ENCODE peak calls at places on chromosome 12, in four cellular contexts. One of them, this sample, is unnamed.

GRCh38 chr12:53430116-53430515 is 6.5 kb downstream of the AMHR2 start:
- DNase-seq in HepG2: no peak
- DNase-seq in K562: no peak
- DNase-seq in SK-N-SH: no peak
- DNase-seq in this sample: no peak

GRCh38 chr12:123063535-123063934 is 83.1 kb downstream of the ARL6IP4 start:
- DNase-seq in SK-N-SH: peak
- DNase-seq in K562: peak
- DNase-seq in HepG2: peak
- DNase-seq in this sample: peak

GRCh38 chr12:72511906-72512305 is 239.7 kb downstream of the TRHDE start:
- DNase-seq in HepG2: no peak
- DNase-seq in K562: no peak
- DNase-seq in SK-N-SH: no peak
- DNase-seq in this sample: no peak

GRCh38 chr12:79262938-79263337 is 398.4 kb downstream of the SYT1 start:
- DNase-seq in K562: no peak
- DNase-seq in HepG2: no peak
- DNase-seq in SK-N-SH: no peak
- DNase-seq in this sample: no peak

GRCh38 chr12:85504624-85505023 is 224.6 kb downstream of the ALX1 start:
- DNase-seq in HepG2: no peak
- DNase-seq in SK-N-SH: no peak
- DNase-seq in K562: no peak
- DNase-seq in this sample: no peak

GRCh38 chr12:11959117-11959823 is 111.5 kb upstream of the BCL2L14 start:
- DNase-seq in SK-N-SH: no peak
- DNase-seq in HepG2: peak
- DNase-seq in K562: no peak
- DNase-seq in this sample: no peak

GRCh38 chr12:118430516-118430915 is 54.2 kb downstream of the SUDS3 start:
- DNase-seq in HepG2: no peak
- DNase-seq in K562: no peak
- DNase-seq in SK-N-SH: no peak
- DNase-seq in this sample: no peak

GRCh38 chr12:10220398-10221077 is 7.9 kb downstream of the GABARAPL1 start:
- DNase-seq in SK-N-SH: no peak
- DNase-seq in K562: no peak
- DNase-seq in HepG2: no peak
- DNase-seq in this sample: no peak

GRCh38 chr12:43921666-43922337 is 85.9 kb downstream of the TMEM117 start:
- DNase-seq in HepG2: no peak
- DNase-seq in K562: no peak
- DNase-seq in SK-N-SH: no peak
- DNase-seq in this sample: no peak

GRCh38 chr12:67658486-67658885 is 9.9 kb downstream of the DYRK2 start:
- DNase-seq in K562: no peak
- DNase-seq in SK-N-SH: no peak
- DNase-seq in HepG2: no peak
- DNase-seq in this sample: no peak

GRCh38 chr12:86193931-86194330 is 62.3 kb downstream of the MGAT4C start:
- DNase-seq in HepG2: no peak
- DNase-seq in SK-N-SH: no peak
- DNase-seq in K562: no peak
- DNase-seq in this sample: no peak

GRCh38 chr12:67991158-67991557 is 1.9 kb downstream of the IFNG-AS1 start:
- DNase-seq in HepG2: no peak
- DNase-seq in K562: no peak
- DNase-seq in SK-N-SH: no peak
- DNase-seq in this sample: no peak

GRCh38 chr12:120453977-120454376 is 7.7 kb downstream of the GATC start:
- DNase-seq in SK-N-SH: peak
- DNase-seq in HepG2: peak
- DNase-seq in K562: peak
- DNase-seq in this sample: no peak

GRCh38 chr12:6699989-6700645 is 498 bp downstream of the PIANP start:
- DNase-seq in K562: peak
- DNase-seq in SK-N-SH: peak
- DNase-seq in HepG2: no peak
- DNase-seq in this sample: peak

GRCh38 chr12:44847888-44848770 is 28.0 kb downstream of the NELL2 start:
- DNase-seq in SK-N-SH: no peak
- DNase-seq in K562: no peak
- DNase-seq in HepG2: no peak
- DNase-seq in this sample: no peak

DNA sequence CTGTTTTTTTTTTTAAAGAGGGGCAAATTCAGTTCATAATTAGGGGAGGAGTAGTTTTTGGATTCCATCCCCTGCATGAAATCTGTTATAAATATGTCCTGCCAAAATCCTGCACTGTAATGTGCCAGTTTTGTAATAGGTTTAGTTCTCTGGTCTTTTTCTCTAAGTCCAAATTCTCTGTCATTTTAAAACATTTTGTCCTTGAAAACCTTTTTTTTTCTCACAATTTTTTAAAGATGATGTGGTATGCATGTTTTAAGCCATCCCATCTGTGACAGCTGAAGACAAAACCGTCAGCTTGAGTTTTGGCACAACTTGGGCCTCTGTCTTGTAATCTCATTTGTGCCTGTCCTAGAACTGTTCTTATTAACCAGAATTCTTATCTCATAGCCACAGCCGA is 610.2 kb upstream of the LMO3 start:
- DNase-seq in HepG2: no peak
- DNase-seq in SK-N-SH: no peak
- DNase-seq in K562: no peak
- DNase-seq in this sample: no peak
- TF ChIP-seq FOXJ3 in HepG2: no peak
- TF ChIP-seq FOXJ3 in SK-N-SH: no peak
- TF ChIP-seq FOXJ3 in K562: no peak
- TF ChIP-seq FOXJ3 in this sample: no peak

GRCh38 chr12:69136931-69137613 is 102.3 kb upstream of the CPSF6 start:
- DNase-seq in SK-N-SH: no peak
- DNase-seq in HepG2: no peak
- DNase-seq in K562: no peak
- DNase-seq in this sample: no peak
- TF ChIP-seq FOXJ3 in SK-N-SH: no peak
- TF ChIP-seq FOXJ3 in HepG2: no peak
- TF ChIP-seq FOXJ3 in K562: no peak
- TF ChIP-seq FOXJ3 in this sample: no peak

DNA sequence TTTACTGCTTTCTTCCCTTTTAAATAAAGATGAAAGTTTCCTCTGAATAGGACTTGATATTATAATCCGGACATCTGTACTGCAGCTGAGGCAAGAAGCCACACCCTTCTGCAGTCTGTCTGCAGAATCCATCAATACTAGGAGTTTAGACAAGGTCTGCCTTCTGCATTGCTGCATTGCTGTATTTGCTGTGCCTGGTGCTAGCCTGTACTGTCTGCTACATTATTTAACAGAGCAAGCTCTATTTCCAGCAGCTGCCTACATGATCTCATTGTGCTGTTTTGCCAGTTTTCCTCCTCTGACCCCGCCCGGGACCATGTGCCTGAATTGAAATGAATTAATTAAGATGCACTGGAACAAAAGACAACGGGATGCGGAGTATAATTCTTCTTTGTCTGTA is 1.7 kb downstream of the TUBA1A start:
- DNase-seq in SK-N-SH: peak
- DNase-seq in K562: no peak
- DNase-seq in HepG2: no peak
- DNase-seq in this sample: no peak
- TF ChIP-seq FOXJ3 in SK-N-SH: no peak
- TF ChIP-seq FOXJ3 in K562: no peak
- TF ChIP-seq FOXJ3 in HepG2: no peak
- TF ChIP-seq FOXJ3 in this sample: no peak

GRCh38 chr12:76374395-76375020 is 26.3 kb upstream of the BBS10 start:
- DNase-seq in K562: no peak
- DNase-seq in HepG2: no peak
- DNase-seq in SK-N-SH: no peak
- DNase-seq in this sample: no peak

GRCh38 chr12:76375470-76375869 is 27.3 kb upstream of the BBS10 start:
- DNase-seq in HepG2: peak
- DNase-seq in SK-N-SH: no peak
- DNase-seq in K562: no peak
- DNase-seq in this sample: no peak

GRCh38 chr12:76379261-76379660 is 31.0 kb upstream of the BBS10 start:
- DNase-seq in HepG2: no peak
- DNase-seq in K562: no peak
- DNase-seq in SK-N-SH: no peak
- DNase-seq in this sample: no peak

GRCh38 chr12:76375939-76376338 is 27.7 kb upstream of the BBS10 start:
- DNase-seq in HepG2: peak
- DNase-seq in SK-N-SH: no peak
- DNase-seq in K562: no peak
- DNase-seq in this sample: no peak
- TF ChIP-seq FOXJ3 in HepG2: no peak
- TF ChIP-seq FOXJ3 in SK-N-SH: no peak
- TF ChIP-seq FOXJ3 in K562: no peak
- TF ChIP-seq FOXJ3 in this sample: no peak

DNA sequence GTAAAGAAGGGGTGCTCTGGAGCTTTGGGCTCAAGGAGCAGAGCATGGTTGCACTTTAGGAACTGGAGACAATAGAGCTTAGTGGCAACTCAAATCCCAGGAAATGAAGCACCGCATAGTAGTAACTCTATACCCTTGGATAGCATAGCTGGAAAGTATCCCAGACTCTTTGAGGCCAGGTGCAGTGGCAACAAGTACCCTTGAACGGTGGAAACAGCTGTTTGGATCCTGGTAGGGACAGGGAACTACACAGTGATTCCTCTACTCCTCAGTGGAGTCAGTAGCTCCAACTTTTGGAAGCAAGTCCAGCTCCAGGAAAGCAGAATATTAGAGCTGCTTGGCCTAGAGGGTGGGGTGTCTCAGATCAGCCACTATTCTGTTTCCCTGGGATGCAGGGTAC is 129.0 kb upstream of the WSCD2 start:
- DNase-seq in SK-N-SH: no peak
- DNase-seq in HepG2: no peak
- DNase-seq in K562: no peak
- DNase-seq in this sample: no peak
- TF ChIP-seq FOXJ3 in SK-N-SH: no peak
- TF ChIP-seq FOXJ3 in HepG2: no peak
- TF ChIP-seq FOXJ3 in K562: no peak
- TF ChIP-seq FOXJ3 in this sample: no peak

GRCh38 chr12:106315523-106315922 is 13.0 kb downstream of the TCP11L2 start:
- DNase-seq in K562: no peak
- DNase-seq in SK-N-SH: no peak
- DNase-seq in HepG2: no peak
- DNase-seq in this sample: no peak
- TF ChIP-seq FOXJ3 in K562: no peak
- TF ChIP-seq FOXJ3 in SK-N-SH: no peak
- TF ChIP-seq FOXJ3 in HepG2: no peak
- TF ChIP-seq FOXJ3 in this sample: no peak

GRCh38 chr12:64180951-64181350 is 41.1 kb downstream of the KICS2 start:
- DNase-seq in SK-N-SH: no peak
- DNase-seq in K562: no peak
- DNase-seq in HepG2: no peak
- DNase-seq in this sample: no peak
- TF ChIP-seq FOXJ3 in SK-N-SH: no peak
- TF ChIP-seq FOXJ3 in K562: no peak
- TF ChIP-seq FOXJ3 in HepG2: no peak
- TF ChIP-seq FOXJ3 in this sample: no peak

GRCh38 chr12:13175499-13175898 is 21.0 kb upstream of the EMP1 start:
- DNase-seq in SK-N-SH: no peak
- DNase-seq in K562: no peak
- DNase-seq in HepG2: no peak
- DNase-seq in this sample: no peak

GRCh38 chr12:13170892-13171490 is 25.5 kb upstream of the EMP1 start:
- DNase-seq in HepG2: no peak
- DNase-seq in SK-N-SH: no peak
- DNase-seq in K562: no peak
- DNase-seq in this sample: no peak

GRCh38 chr12:13171921-13172859 is 24.3 kb upstream of the EMP1 start:
- DNase-seq in K562: no peak
- DNase-seq in SK-N-SH: no peak
- DNase-seq in HepG2: no peak
- DNase-seq in this sample: peak

GRCh38 chr12:13173537-13173936 is 23.0 kb upstream of the EMP1 start:
- DNase-seq in HepG2: no peak
- DNase-seq in K562: no peak
- DNase-seq in SK-N-SH: no peak
- DNase-seq in this sample: no peak

DNA sequence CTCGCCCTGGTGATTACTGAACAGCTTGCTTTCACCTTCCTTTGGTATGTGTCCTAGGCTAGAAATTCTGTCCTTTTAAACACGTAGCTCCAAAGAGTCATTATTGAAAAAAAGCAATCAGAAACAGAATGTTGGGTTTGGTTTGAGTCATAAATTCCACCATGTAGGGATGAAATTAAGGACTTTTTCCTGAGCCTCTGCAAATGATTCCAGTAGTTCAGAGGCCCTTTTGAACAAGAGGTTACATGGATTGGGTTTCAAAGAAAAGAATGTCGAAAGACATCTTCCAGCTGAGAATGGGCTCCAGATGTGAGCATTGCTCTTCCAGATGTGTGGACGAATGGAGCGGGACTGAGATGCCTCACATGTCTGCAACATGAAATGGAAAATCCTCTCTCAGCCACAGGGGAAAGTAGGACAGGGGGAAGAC is 23.5 kb upstream of the EMP1 start:
- DNase-seq in SK-N-SH: no peak
- DNase-seq in HepG2: no peak
- DNase-seq in K562: no peak
- DNase-seq in this sample: no peak
- TF ChIP-seq FOXJ3 in SK-N-SH: no peak
- TF ChIP-seq FOXJ3 in HepG2: no peak
- TF ChIP-seq FOXJ3 in K562: no peak
- TF ChIP-seq FOXJ3 in this sample: no peak

GRCh38 chr12:50400638-50401382 is at the start of gene LARP4:
- DNase-seq in K562: peak
- DNase-seq in SK-N-SH: peak
- DNase-seq in HepG2: peak
- DNase-seq in this sample: peak

GRCh38 chr12:50401383-50402155 is 884 bp downstream of the LARP4 start:
- DNase-seq in HepG2: no peak
- DNase-seq in SK-N-SH: no peak
- DNase-seq in K562: no peak
- DNase-seq in this sample: no peak

GRCh38 chr12:50402270-50403000 is 1.8 kb downstream of the LARP4 start:
- DNase-seq in SK-N-SH: no peak
- DNase-seq in K562: no peak
- DNase-seq in HepG2: no peak
- DNase-seq in this sample: no peak

GRCh38 chr12:50398931-50399330 is 1.8 kb upstream of the LARP4 start:
- DNase-seq in HepG2: no peak
- DNase-seq in SK-N-SH: no peak
- DNase-seq in K562: no peak
- DNase-seq in this sample: no peak

DNA sequence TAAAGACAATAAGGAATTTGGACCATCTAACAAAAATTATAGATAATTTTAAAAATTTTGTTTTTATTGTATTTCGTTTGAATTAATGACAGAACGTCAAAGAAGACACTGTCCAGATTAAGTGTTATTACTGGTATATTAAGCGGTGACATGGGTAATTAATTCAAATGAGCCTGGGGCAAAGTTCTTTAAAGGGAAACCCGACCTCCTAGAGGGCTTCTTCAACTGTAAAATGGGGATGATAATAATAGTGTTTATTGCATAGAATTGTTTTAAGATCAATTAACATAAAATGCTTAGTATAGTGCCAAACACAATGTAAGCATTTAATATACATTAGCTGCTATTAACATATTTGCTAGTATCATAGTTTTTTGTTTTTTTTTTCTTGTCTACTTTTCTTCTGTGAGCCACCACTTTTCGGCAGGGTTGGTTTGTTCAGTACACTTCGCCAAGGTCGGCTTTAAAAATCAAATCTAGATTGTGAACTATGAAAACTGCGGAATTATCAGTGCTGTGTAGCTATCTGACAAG is 514 bp upstream of the LARP4 start:
- DNase-seq in SK-N-SH: peak
- DNase-seq in HepG2: no peak
- DNase-seq in K562: no peak
- DNase-seq in this sample: no peak
- TF ChIP-seq FOXJ3 in SK-N-SH: no peak
- TF ChIP-seq FOXJ3 in HepG2: no peak
- TF ChIP-seq FOXJ3 in K562: no peak
- TF ChIP-seq FOXJ3 in this sample: no peak